ENCODE peak calls at places on chromosomes 7 and 10, in eight cellular contexts. T, F, N, Y, V, Z, J and P are unnamed samples. For H3K27me3 and H3K36me3, the result is how much of the 10 kb centered on the place peaks cover.

GRCh38 chr7:71015260-71015900 is 116.6 kb upstream of the GALNT17 start:
- DNase-seq in Y (no peak), T (no peak), N (no peak), F (peak), Z (no peak), V (no peak), J (peak), P (no peak)

GRCh38 chr7:106041140-106041717 is 70.9 kb downstream of the SYPL1 start:
- DNase-seq in Y (peak), F (no peak), J (no peak), V (peak), T (no peak), N (no peak), Z (no peak), P (peak)

GRCh38 chr7:26321440-26321839 is 29.8 kb downstream of the SNX10 start:
- DNase-seq in V (no peak), F (no peak), T (no peak), J (no peak), Y (no peak), Z (no peak), N (peak), P (no peak)

GRCh38 chr7:29116801-29117200 is 29.5 kb downstream of the CPVL start:
- DNase-seq in F (no peak), T (no peak), V (no peak), N (no peak), Z (no peak), Y (peak), J (no peak), P (no peak)

GRCh38 chr7:151246161-151247015 is 2.1 kb downstream of the SMARCD3 start:
- DNase-seq in Y (no peak), J (no peak), V (peak), Z (peak), N (no peak), F (no peak), T (no peak), P (peak)

GRCh38 chr7:55572378-55573233 is at the start of gene VOPP1:
- DNase-seq in F (peak), J (peak), Z (peak), V (peak), N (no peak), T (no peak), Y (peak), P (peak)

GRCh38 chr10:124122211-124122610 is 28.8 kb upstream of the CHST15 start:
- DNase-seq in V (no peak), N (no peak), F (no peak), Y (no peak), T (no peak), J (no peak), Z (no peak), P (no peak)

GRCh38 chr7:30162622-30163124 is 27.9 kb downstream of the MTURN start:
- DNase-seq in J (no peak), V (no peak), F (no peak), N (no peak), Y (no peak), T (no peak), Z (no peak), P (no peak)

GRCh38 chr10:100502926-100503480 is 16.7 kb downstream of the SEC31B start:
- DNase-seq in Y (no peak), Z (no peak), N (no peak), F (no peak), J (no peak), V (peak), T (no peak), P (no peak)

GRCh38 chr7:37549542-37549941 is 100.9 kb upstream of the ELMO1 start:
- DNase-seq in N (no peak), T (no peak), V (no peak), F (no peak), J (no peak), Z (no peak), Y (no peak), P (no peak)

GRCh38 chr10:90111671-90112070 is 410.3 kb downstream of the KIF20B start:
- DNase-seq in J (no peak), F (no peak), V (no peak), Y (no peak), T (no peak), N (no peak), Z (no peak), P (no peak)

GRCh38 chr7:40507166-40507565 is 372.4 kb downstream of the SUGCT start:
- DNase-seq in N (no peak), F (no peak), J (no peak), Z (no peak), T (peak), Y (peak), V (no peak), P (peak)

GRCh38 chr10:20492447-20492846 is 404.7 kb downstream of the NEBL start:
- DNase-seq in F (no peak), Y (peak), N (no peak), V (peak), Z (no peak), T (no peak), J (no peak), P (peak)

GRCh38 chr10:12513003-12513365 is 163.6 kb downstream of the CAMK1D start:
- DNase-seq in N (no peak), Y (no peak), T (no peak), J (no peak), Z (no peak), F (no peak), V (no peak), P (no peak)

GRCh38 chr7:3300221-3300650 is 816 bp upstream of the SDK1 start:
- DNase-seq in F (no peak), J (no peak), V (peak), T (no peak), Y (no peak), N (no peak), Z (peak), P (peak)

DNA sequence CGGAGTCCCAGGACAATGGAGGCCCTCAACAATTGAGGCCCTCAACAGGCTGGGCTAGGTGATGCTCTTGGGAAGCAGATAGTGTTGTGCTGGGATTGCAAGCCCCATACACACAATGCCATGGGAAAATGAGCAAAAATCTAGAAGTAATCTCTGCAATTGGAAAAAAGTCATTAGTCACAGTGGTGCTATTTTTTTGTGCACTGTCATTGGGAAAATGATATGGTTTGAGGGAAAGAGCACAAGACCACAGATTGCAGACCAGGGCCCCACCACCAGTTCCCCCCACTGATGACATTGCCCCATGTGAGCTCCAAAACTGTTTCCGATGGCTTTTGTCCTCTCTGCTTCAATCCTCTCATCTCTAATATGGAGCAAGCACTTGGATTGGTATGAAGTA is 1.8 kb downstream of the KCTD7 start:
- DNase-seq in T (no peak), Z (no peak), Y (no peak), V (no peak), F (no peak), N (no peak), J (no peak), P (no peak)
- H3K4me3 ChIP-seq in T (no peak), Z (no peak), Y (no peak), V (peak), F (no peak), N (no peak), J (no peak), P (no peak)

GRCh38 chr10:6567894-6568293 is 12.2 kb downstream of the PRKCQ start:
- DNase-seq in N (no peak), J (no peak), F (no peak), Z (no peak), T (no peak), V (no peak), Y (no peak), P (no peak)
- H3K27me3 ChIP-seq in N (under half), J (under half), F (half or more), Z (under half), T (under half), V (under half), Y (half or more), P (under half)

DNA sequence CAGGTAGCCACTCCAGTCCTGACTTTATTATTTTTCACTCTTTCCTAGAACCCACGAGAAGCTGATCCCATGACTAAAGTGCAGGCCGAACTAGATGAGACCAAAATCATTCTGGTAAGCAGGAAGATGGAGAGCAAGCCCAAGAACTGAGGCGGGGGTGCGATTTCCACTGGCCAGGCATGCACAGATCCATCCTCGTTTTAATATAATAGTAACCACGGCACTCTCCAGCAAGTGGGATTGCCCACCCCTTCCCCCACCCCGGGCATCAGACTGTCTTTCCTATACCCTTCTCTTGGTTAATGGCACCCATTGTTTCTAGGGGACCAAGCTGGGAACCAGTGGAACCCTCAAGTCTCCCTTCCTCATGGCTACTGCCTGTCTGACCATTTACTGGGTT is 7.3 kb downstream of the YKT6 start:
- DNase-seq in N (no peak), V (no peak), T (no peak), F (no peak), Y (no peak), Z (no peak), J (no peak), P (no peak)
- H3K36me3 ChIP-seq in N (under half), V (half or more), T (under half), F (half or more), Y (half or more), Z (under half), J (under half), P (under half)

GRCh38 chr10:22911067-22911466 is 16.8 kb upstream of the ARMC3 start:
- DNase-seq in T (no peak), F (no peak), N (no peak), J (no peak), V (no peak), Y (no peak), Z (no peak), P (no peak)

GRCh38 chr10:22911889-22912762 is 15.7 kb upstream of the ARMC3 start:
- DNase-seq in T (no peak), Y (peak), N (no peak), J (peak), F (no peak), Z (no peak), V (peak), P (no peak)

GRCh38 chr10:22913474-22914092 is 14.3 kb upstream of the ARMC3 start:
- DNase-seq in Y (no peak), T (no peak), F (no peak), Z (no peak), V (peak), N (no peak), J (no peak), P (no peak)

GRCh38 chr10:22915314-22915713 is 12.5 kb upstream of the ARMC3 start:
- DNase-seq in T (no peak), Z (no peak), J (no peak), N (no peak), V (no peak), Y (no peak), F (no peak), P (no peak)

DNA sequence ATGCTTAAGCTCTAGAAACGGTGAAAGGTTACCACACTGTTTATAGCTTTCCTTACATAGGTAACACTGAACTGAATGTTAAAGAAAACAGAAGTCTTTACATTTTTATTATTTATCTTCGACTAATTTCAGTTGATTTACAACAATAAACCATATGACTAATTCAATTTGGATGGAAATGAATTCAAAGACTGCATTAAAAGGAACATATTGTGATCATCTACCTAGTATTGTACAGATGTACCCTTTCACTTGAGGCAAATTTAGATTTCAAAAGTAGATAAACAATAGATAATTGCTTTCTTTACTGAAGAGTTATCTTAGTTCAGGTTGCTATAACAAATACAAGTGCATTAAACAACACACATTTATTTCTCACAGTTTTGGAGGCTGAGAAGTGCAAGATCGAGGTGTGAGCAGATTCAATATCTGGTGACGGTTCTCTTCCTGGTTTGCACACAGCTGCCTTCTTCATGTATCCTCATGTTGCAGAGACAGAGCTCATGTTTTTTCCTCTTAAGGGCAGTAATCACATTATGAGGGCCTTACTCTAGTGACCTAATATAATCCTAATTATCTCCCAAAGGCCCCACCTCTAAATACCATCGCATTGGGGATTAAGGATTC is 15.0 kb upstream of the ARMC3 start:
- DNase-seq in V (peak), Y (no peak), J (no peak), N (no peak), T (no peak), Z (no peak), F (no peak), P (no peak)
- H3K4me3 ChIP-seq in V (no peak), Y (no peak), J (no peak), N (no peak), T (no peak), Z (no peak), F (no peak), P (no peak)

GRCh38 chr10:46558141-46558410 is 1.6 kb upstream of the GPRIN2 start:
- DNase-seq in Z (no peak), Y (no peak), V (no peak), J (no peak), N (no peak), F (no peak), T (no peak), P (no peak)

GRCh38 chr10:46555713-46556514 is 544 bp downstream of the GPRIN2 start:
- DNase-seq in F (peak), V (no peak), Z (peak), N (no peak), Y (no peak), J (peak), T (peak), P (peak)

GRCh38 chr10:46557319-46558140 is 1.1 kb upstream of the GPRIN2 start:
- DNase-seq in Z (peak), N (no peak), Y (no peak), T (no peak), J (peak), F (peak), V (no peak), P (peak)

GRCh38 chr10:46555366-46555712 is 1.1 kb downstream of the GPRIN2 start:
- DNase-seq in V (no peak), T (no peak), J (peak), Y (no peak), F (no peak), N (no peak), Z (no peak), P (peak)

DNA sequence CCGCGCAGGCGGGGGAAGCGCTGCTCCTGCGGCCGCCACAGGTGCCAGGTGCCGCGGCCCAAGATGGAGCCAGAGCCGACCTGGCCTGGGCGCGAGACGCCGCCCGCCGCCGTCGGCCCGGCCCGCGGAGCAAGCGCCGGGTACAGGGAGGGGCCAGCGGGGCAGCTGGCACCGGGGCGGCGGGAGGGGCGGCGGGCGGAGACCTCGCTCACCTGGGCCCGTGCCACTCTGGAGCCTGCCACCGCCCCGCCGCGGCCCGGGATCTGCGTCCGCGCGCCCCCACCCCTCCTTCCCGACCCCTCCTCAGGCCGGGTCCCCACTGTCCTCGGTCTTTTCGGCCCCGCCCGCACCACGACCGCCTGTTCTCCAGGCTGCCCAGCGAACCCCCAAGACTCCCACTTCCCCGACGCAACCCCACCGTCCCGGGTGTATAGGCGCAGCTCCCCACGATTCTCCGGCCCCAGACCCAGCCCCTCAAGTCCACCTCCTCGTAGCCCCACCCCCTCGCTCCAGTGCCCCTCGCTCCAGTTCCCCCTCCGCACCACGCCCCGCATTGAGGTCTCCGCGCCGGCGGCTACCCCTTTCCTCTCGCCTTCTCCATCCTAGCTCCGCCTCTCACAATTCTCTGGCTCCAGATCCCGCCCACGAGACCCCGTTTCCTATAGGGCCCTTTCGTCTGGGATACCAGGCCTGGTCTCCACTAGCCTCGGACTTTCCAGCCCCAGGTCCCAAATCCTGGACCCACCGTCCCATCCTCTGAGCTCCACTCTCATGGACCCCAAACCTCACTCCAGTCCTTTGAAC is at the start of gene GPRIN2:
- DNase-seq in F (peak), Y (no peak), T (peak), Z (peak), J (peak), V (peak), N (no peak), P (peak)
- H3K27me3 ChIP-seq in F (half or more), Y (half or more), T (under half), Z (under half), J (under half), V (under half), N (half or more), P (under half)